ENCODE peak calls at places on chromosomes 16 and 17, in seven cellular contexts. G, U, I, Y, A, M and J are unnamed samples. For H3K9me3, the result is how much of the 10 kb centered on the place peaks cover.

GRCh38 chr17:37493249-37494027 is 3.7 kb downstream of the DUSP14 start:
- DNase-seq in G (no peak), U (no peak), I (no peak), Y (no peak), A (no peak), M (no peak), J (no peak)

GRCh38 chr16:70712942-70713341 is 27.1 kb upstream of the MTSS2 start:
- DNase-seq in G (no peak), U (no peak), I (no peak), Y (no peak), A (no peak), M (no peak), J (no peak)

GRCh38 chr16:85171004-85171808 is 58.9 kb upstream of the CIBAR2 start:
- DNase-seq in G (no peak), U (peak), I (peak), Y (no peak), A (no peak), M (no peak), J (no peak)

GRCh38 chr16:69853481-69853880 is 91.3 kb downstream of the WWP2 start:
- DNase-seq in G (no peak), U (no peak), I (no peak), Y (no peak), A (no peak), M (no peak), J (no peak)

GRCh38 chr16:14070555-14070876 is 603 bp upstream of the MRTFB start:
- DNase-seq in G (no peak), U (no peak), I (no peak), Y (no peak), A (no peak), M (no peak), J (no peak)

GRCh38 chr17:35684046-35684802 is 47.2 kb upstream of the RASL10B start:
- DNase-seq in G (no peak), U (no peak), I (no peak), Y (no peak), A (no peak), M (no peak), J (no peak)

GRCh38 chr17:75518201-75518600 is 1.9 kb downstream of the TSEN54 start:
- DNase-seq in G (no peak), U (no peak), I (no peak), Y (no peak), A (no peak), M (peak), J (no peak)

GRCh38 chr17:80270104-80270503 is 9.5 kb downstream of the RNF213 start:
- DNase-seq in G (no peak), U (no peak), I (no peak), Y (no peak), A (no peak), M (no peak), J (no peak)

GRCh38 chr16:9192746-9193145 is 101.3 kb downstream of the HAPSTR1 start:
- DNase-seq in G (no peak), U (no peak), I (no peak), Y (no peak), A (no peak), M (no peak), J (no peak)

GRCh38 chr16:72384651-72385050 is 212.7 kb upstream of the PMFBP1 start:
- DNase-seq in G (no peak), U (no peak), I (no peak), Y (no peak), A (no peak), M (no peak), J (no peak)

GRCh38 chr16:321532-321931 is 31.0 kb downstream of the AXIN1 start:
- DNase-seq in G (no peak), U (no peak), I (no peak), Y (no peak), A (no peak), M (no peak), J (no peak)

GRCh38 chr16:51577621-51578303 is 426.7 kb upstream of the SALL1 start:
- DNase-seq in G (no peak), U (no peak), I (no peak), Y (no peak), A (no peak), M (no peak), J (no peak)

GRCh38 chr17:48269209-48269608 is 160.8 kb downstream of the SKAP1 start:
- DNase-seq in G (no peak), U (no peak), I (no peak), Y (no peak), A (no peak), M (no peak), J (no peak)

GRCh38 chr17:16888413-16889087 is 83.4 kb downstream of the TNFRSF13B start:
- DNase-seq in G (no peak), U (no peak), I (no peak), Y (no peak), A (no peak), M (no peak), J (no peak)

GRCh38 chr17:57553525-57553924 is 191.6 kb downstream of the CCDC182 start:
- DNase-seq in G (no peak), U (no peak), I (no peak), Y (no peak), A (no peak), M (no peak), J (no peak)

GRCh38 chr16:81654346-81654745 is 124.7 kb upstream of the PLCG2 start:
- DNase-seq in G (no peak), U (no peak), I (no peak), Y (no peak), A (no peak), M (no peak), J (no peak)
- H3K4me3 ChIP-seq in G (no peak), U (no peak), I (no peak), Y (no peak), A (no peak), M (no peak), J (no peak)

GRCh38 chr16:68563631-68564366 is 24.7 kb downstream of the ZFP90 start:
- DNase-seq in G (no peak), U (no peak), I (no peak), Y (no peak), A (no peak), M (no peak), J (no peak)
- H3K9me3 ChIP-seq in G (under half), U (half or more), I (half or more), Y (under half), A (under half), M (half or more), J (half or more)

GRCh38 chr17:39740357-39741111 is 2.8 kb downstream of the GRB7 start:
- DNase-seq in G (no peak), U (no peak), I (peak), Y (peak), A (no peak), M (no peak), J (no peak)
- H3K4me3 ChIP-seq in G (no peak), U (no peak), I (no peak), Y (peak), A (peak), M (no peak), J (no peak)

DNA sequence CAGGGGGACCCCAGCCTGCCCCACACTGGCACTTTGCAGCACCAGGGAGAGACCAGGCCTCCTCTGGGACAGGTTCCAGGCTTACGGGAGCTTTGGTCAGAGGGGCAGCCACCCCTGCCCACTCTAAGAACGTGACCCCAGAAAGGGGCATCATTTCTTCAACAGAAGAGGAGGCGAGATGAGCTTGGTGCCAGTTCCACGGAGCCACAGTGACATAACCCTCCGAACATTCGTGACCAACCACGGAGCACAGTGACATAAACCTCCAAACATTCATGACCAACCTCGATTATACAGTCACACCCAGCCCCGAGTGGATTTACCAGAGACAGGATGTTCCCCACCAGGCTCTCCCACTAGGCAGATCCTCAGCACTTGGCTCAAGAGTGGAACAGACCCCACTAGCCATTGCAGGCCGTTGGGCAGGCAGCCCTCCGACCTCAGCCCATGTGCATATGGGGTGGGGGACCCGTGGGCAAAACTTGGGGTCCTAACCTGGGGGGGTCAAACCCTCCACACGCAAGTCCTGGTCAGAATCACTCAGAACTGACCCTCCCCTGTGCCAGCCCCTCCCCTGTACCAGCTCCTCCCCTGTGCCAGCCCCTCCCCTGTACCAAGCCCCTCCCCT is 112.9 kb downstream of the METRNL start:
- DNase-seq in G (no peak), U (peak), I (peak), Y (no peak), A (peak), M (no peak), J (no peak)
- H3K9me3 ChIP-seq in G (under half), U (under half), I (under half), Y (under half), A (under half), M (under half), J (under half)